ENCODE peak calls at places on chromosomes 1 and 21, in six cellular contexts. Y is tibial artery, O is uterus, V is heart right ventricle, P is left ventricle myocardium inferior, A is small intestine. W is an unnamed sample.
A peak's percentile ranks its signal among the peaks of the same experiment; 100 is the strongest.

GRCh38 chr1:28259935-28260802 is 851 bp downstream of the SESN2 start:
- DNase-seq in P (peak; percentile 79), O (peak; percentile 80), Y (peak; percentile 76), A (peak; percentile 66), V (peak; percentile 74), W (peak; percentile 93)

GRCh38 chr21:21085206-21085605 is 87.0 kb downstream of the NCAM2 start:
- DNase-seq in Y (no peak), O (no peak), P (no peak), A (no peak), V (no peak), W (no peak)

GRCh38 chr1:223363057-223363855 is 720 bp downstream of the SUSD4 start:
- DNase-seq in P (peak; percentile 59), A (no peak), O (no peak), V (peak; percentile 49), Y (no peak), W (peak; percentile 27)

GRCh38 chr1:44801491-44802305 is 1.5 kb downstream of the PLK3 start:
- DNase-seq in A (no peak), Y (peak; percentile 28), V (no peak), P (peak; percentile 20), O (peak; percentile 36), W (no peak)

GRCh38 chr1:219659005-219659632 is 46.2 kb upstream of the ZC3H11B start:
- DNase-seq in Y (no peak), V (no peak), A (no peak), P (no peak), O (no peak), W (peak; percentile 82)

GRCh38 chr1:4375812-4376211 is 278.6 kb upstream of the AJAP1 start:
- DNase-seq in P (no peak), V (no peak), Y (no peak), A (no peak), O (no peak), W (no peak)

GRCh38 chr1:68904472-68904871 is 407.6 kb upstream of the DEPDC1 start:
- DNase-seq in V (no peak), O (no peak), P (no peak), A (no peak), Y (no peak), W (peak; percentile 4)

GRCh38 chr1:223765036-223765718 is 52.8 kb downstream of the CAPN2 start:
- DNase-seq in P (peak; percentile 74), Y (no peak), V (peak; percentile 53), O (no peak), A (peak; percentile 38), W (peak; percentile 61)

GRCh38 chr21:46196733-46197132 is 12.5 kb upstream of the SPATC1L start:
- DNase-seq in A (peak; percentile 57), P (peak; percentile 9), Y (no peak), O (peak; percentile 8), V (no peak), W (no peak)

GRCh38 chr1:110292031-110292300 is 47.2 kb upstream of the RBM15 start:
- DNase-seq in O (no peak), A (no peak), V (no peak), Y (no peak), P (no peak), W (no peak)

GRCh38 chr1:61561666-61562065 is 163.3 kb downstream of the TM2D1 start:
- DNase-seq in O (no peak), V (no peak), A (no peak), P (no peak), Y (no peak), W (no peak)

DNA sequence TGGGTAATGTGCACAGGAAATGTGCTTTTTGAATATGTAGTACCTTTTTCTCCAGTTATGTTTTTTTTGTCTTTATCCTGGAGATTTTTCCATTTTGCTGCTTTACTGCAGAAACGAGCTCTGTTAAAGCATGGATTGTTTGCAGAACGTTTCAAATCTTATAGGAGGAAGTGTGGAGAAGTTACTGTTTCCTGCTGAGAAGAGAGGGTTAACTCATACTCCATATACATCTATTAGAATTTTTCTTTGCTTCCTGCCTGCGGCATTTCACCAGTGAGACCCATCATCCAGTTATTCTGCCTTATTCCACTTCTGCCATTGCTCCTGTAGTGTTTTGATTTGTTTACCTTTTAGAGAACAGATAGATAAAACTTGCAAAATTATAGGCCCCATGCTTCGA is 2.0 kb downstream of the RPRD2 start:
- DNase-seq in P (no peak), A (peak; percentile 22), Y (no peak), O (no peak), V (no peak), W (peak; percentile 10)
- H3K4me1 ChIP-seq in P (peaks cover 51% of the 10 kb centered on the region), A (no peaks in the 10 kb centered on the region), Y (peaks cover 24% of the 10 kb centered on the region), O (no peaks in the 10 kb centered on the region), V (peaks cover 48% of the 10 kb centered on the region), W (no peaks in the 10 kb centered on the region)

GRCh38 chr1:46133946-46134345 is 1.5 kb upstream of the PIK3R3 start:
- DNase-seq in A (no peak), Y (no peak), P (no peak), O (no peak), V (no peak), W (no peak)
- H3K4me3 ChIP-seq in A (no peak overlapping the region), Y (no peak overlapping the region), P (peak overlapping the region; percentile 84), O (no peak overlapping the region), V (peak overlapping the region; percentile 51), W (peak overlapping the region; percentile 71)

GRCh38 chr21:22416555-22416954 is 1418.3 kb downstream of the NCAM2 start:
- DNase-seq in Y (no peak), V (no peak), O (no peak), A (no peak), P (no peak), W (no peak)

GRCh38 chr21:22421416-22422190 is 1423.4 kb downstream of the NCAM2 start:
- DNase-seq in Y (no peak), P (no peak), A (no peak), V (no peak), O (no peak), W (no peak)
- H3K4me1 ChIP-seq in Y (no peaks in the 10 kb centered on the region), P (no peaks in the 10 kb centered on the region), A (no peaks in the 10 kb centered on the region), V (no peaks in the 10 kb centered on the region), O (no peaks in the 10 kb centered on the region), W (no peaks in the 10 kb centered on the region)

DNA sequence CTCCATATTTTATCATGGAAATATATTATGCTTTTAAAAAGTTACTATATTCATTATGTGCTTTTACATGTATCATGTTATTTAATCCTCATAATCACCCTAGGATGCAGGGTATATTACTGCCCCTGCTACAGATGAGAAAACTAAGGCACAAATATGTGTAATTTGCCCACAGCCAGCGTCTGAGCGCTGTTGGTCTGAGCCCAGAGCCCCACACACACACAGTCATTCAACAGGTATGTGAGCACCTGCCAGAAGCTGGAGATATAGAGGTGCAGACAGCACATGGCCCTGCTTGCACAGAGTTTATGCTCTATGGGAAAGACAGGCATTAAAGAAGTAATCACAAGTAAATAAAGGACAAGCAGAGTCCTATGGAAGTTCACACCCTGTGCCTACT is 49.8 kb upstream of the SEC16B start:
- DNase-seq in Y (no peak), P (no peak), A (no peak), O (no peak), V (no peak), W (peak; percentile 19)
- H3K4me3 ChIP-seq in Y (no peak overlapping the region), P (no peak overlapping the region), A (no peak overlapping the region), O (no peak overlapping the region), V (no peak overlapping the region), W (no peak overlapping the region)

DNA sequence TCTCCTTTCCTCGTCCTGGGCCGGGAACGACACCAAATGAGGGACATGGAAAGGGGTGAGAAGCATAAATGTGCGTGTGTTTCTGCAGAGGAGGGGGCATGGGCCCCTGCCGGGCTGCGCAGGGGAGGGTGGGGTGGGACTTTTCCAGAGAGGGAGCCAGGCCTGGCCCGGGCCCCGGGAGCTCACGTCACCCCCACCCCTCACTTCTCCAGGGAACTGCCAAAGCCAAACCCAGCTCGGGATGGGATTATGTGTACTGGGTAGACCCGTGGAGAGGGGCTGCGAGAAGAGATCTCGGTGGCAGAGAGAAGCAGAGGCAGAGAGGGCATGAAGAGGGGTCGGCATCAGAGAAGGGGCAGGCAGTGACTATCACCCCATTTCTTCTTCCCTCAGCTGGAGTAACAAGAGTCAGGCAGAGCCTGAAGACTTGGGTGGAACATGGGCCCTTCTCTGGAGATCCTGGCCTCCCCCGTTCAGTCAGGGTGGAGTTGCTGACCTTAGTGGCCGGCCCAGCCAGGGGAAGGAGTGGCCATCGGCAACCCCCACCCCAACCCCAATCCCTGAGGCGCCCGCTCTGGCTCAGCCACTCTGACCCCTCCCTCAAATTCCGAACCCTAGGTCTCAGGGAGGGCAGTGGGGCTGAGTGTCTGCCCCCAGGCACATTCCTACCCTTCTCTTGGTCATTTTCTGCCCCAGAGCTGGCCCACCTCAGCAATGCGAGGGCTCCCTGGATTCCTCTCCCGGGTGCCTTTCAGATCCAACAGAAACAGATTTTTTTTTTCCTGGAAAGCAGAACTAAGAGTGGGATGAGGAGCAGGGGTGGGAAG is 1.2 kb downstream of the ADAMTSL4 start:
- DNase-seq in O (peak; percentile 82), P (no peak), V (no peak), Y (no peak), A (no peak), W (no peak)
- H3K4me1 ChIP-seq in O (no peaks in the 10 kb centered on the region), P (peaks cover 54% of the 10 kb centered on the region), V (peaks cover 49% of the 10 kb centered on the region), Y (peaks cover 61% of the 10 kb centered on the region), A (no peaks in the 10 kb centered on the region), W (peaks cover 14% of the 10 kb centered on the region)

W was measured in fibroblast of lung.